ENCODE peak calls at places on chromosomes 4 and X, in nine cellular contexts. D is Panc1, F is upper lobe of right lung, I is tibial artery, M is adrenal gland, V is pancreas, W is A549, U is gastrocnemius medialis, G is colonic mucosa. T is an unnamed sample.

GRCh38 chr4:186264660-186265059 is 1.3 kb upstream of the F11 start:
- DNase-seq in D (no peak), F (no peak), I (no peak), M (no peak), V (no peak), W (no peak), U (no peak), G (no peak), T (no peak)

GRCh38 chrX:117093319-117093718 is 630.5 kb upstream of the CT83 start:
- DNase-seq in D (no peak), F (no peak), I (no peak), M (no peak), V (no peak), W (no peak), U (no peak), G (no peak), T (no peak)

GRCh38 chr4:93764647-93765246 is 63.8 kb upstream of the ATOH1 start:
- DNase-seq in D (peak; percentile 28), F (no peak), I (no peak), M (peak; percentile 14), V (no peak), W (peak; percentile 15), U (no peak), G (peak; percentile 20), T (peak; percentile 20)

GRCh38 chr4:94447754-94448411 is 3.9 kb upstream of the PDLIM5 start:
- DNase-seq in D (no peak), F (no peak), I (no peak), M (no peak), V (no peak), W (no peak), U (no peak), G (no peak), T (no peak)

GRCh38 chr4:2082118-2082517 is 23.0 kb downstream of the NAT8L start:
- DNase-seq in D (no peak), F (peak; percentile 33), I (no peak), M (no peak), V (no peak), W (no peak), U (no peak), G (peak; percentile 4), T (no peak)

GRCh38 chr4:89579776-89580175 is 257.2 kb downstream of the SNCA start:
- DNase-seq in D (no peak), F (no peak), I (no peak), M (peak; percentile 23), V (no peak), W (no peak), U (no peak), G (no peak), T (no peak)

GRCh38 chr4:158500054-158500453 is 21.6 kb upstream of the RXFP1 start:
- DNase-seq in D (no peak), F (no peak), I (no peak), M (no peak), V (no peak), W (no peak), U (no peak), G (no peak), T (no peak)

GRCh38 chrX:122817321-122817720 is 366.8 kb upstream of the GRIA3 start:
- DNase-seq in D (no peak), F (no peak), I (no peak), M (no peak), V (peak; percentile 38), W (no peak), U (no peak), G (no peak), T (no peak)

GRCh38 chrX:154032653-154033052 is 13.0 kb upstream of the IRAK1 start:
- DNase-seq in D (no peak), F (no peak), I (no peak), M (no peak), V (no peak), W (no peak), U (no peak), G (no peak), T (no peak)

GRCh38 chr4:1216869-1217294 is 32.0 kb downstream of the CTBP1 start:
- DNase-seq in D (no peak), F (no peak), I (no peak), M (no peak), V (no peak), W (no peak), U (no peak), G (no peak), T (no peak)

GRCh38 chrX:56812515-56813105 is 83.6 kb downstream of the NBDY start:
- DNase-seq in D (no peak), F (no peak), I (no peak), M (no peak), V (no peak), W (no peak), U (no peak), G (no peak), T (no peak)

GRCh38 chrX:107117993-107118321 is 665 bp downstream of the RBM41 start:
- DNase-seq in D (no peak), F (no peak), I (no peak), M (no peak), V (no peak), W (no peak), U (no peak), G (no peak), T (no peak)

GRCh38 chrX:71536285-71536684 is 3.4 kb downstream of the OGT start:
- DNase-seq in D (no peak), F (no peak), I (no peak), M (no peak), V (no peak), W (no peak), U (no peak), G (no peak), T (no peak)

GRCh38 chr4:32560306-32560705 is 1840.1 kb downstream of the PCDH7 start:
- DNase-seq in D (no peak), F (no peak), I (no peak), M (no peak), V (no peak), W (no peak), U (no peak), G (no peak), T (no peak)

GRCh38 chr4:5120067-5120466 is 68.8 kb downstream of the STK32B start:
- DNase-seq in D (no peak), F (no peak), I (no peak), M (no peak), V (no peak), W (no peak), U (no peak), G (no peak), T (no peak)

GRCh38 chr4:44232262-44232661 is 216.3 kb downstream of the KCTD8 start:
- DNase-seq in D (no peak), F (no peak), I (no peak), M (no peak), V (no peak), W (no peak), U (no peak), G (no peak), T (no peak)

GRCh38 chrX:2829469-2830246 is 928 bp downstream of the GYG2 start:
- DNase-seq in D (no peak), F (no peak), I (no peak), M (no peak), V (peak; percentile 79), W (no peak), U (no peak), G (no peak), T (no peak)
- H3K4me3 ChIP-seq in D (no peak overlapping the region), F (peak overlapping the region; percentile 32), I (peak overlapping the region; percentile 38), M (peak overlapping the region; percentile 49), V (peak overlapping the region; percentile 24), W (peak overlapping the region; percentile 69), U (no peak overlapping the region), G (peak overlapping the region; percentile 32), T (peak overlapping the region; percentile 56)

GRCh38 chr4:156475322-156475721 is 496.3 kb downstream of the PDGFC start:
- DNase-seq in D (peak; percentile 41), F (no peak), I (no peak), M (no peak), V (no peak), W (no peak), U (no peak), G (no peak), T (peak; percentile 4)
- TF ChIP-seq CTCF in D (peak; percentile 46), F (peak; percentile 55), I (peak; percentile 70), M (peak; percentile 67), V (peak; percentile 32), W (peak; percentile 49), U (peak; percentile 30), G (no peak), T (peak; percentile 44)

DNA sequence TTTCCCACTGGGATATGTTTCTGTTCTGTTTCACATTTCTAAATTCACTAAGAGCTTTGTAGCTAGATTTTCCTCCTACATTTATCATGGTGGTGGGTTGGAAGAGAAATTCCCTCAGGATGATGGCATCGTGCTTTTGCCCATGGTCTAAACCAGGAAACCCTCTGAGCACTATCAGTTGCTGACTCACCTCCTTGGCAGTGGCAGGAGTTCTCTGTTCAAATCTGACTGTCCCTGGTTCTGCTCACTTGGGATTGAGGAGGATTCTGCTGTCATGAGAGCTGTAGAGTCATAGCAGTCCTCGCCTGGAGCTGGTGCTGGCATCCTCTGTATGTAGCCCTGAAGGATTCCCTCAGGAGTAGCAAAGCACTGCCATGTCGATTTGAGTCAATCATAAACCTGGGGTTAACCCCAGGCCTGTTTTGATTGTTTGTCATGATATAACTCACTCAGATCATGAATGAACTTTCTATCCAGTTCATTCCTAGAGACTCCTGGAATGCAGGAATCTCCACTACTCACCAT is 9.4 kb downstream of the TEX13A start:
- DNase-seq in D (no peak), F (no peak), I (no peak), M (no peak), V (no peak), W (no peak), U (no peak), G (no peak), T (no peak)
- H3K27ac ChIP-seq in D (no peak overlapping the region), F (no peak overlapping the region), I (no peak overlapping the region), M (no peak overlapping the region), V (no peak overlapping the region), W (no peak overlapping the region), U (no peak overlapping the region), G (no peak overlapping the region), T (no peak overlapping the region)

DNA sequence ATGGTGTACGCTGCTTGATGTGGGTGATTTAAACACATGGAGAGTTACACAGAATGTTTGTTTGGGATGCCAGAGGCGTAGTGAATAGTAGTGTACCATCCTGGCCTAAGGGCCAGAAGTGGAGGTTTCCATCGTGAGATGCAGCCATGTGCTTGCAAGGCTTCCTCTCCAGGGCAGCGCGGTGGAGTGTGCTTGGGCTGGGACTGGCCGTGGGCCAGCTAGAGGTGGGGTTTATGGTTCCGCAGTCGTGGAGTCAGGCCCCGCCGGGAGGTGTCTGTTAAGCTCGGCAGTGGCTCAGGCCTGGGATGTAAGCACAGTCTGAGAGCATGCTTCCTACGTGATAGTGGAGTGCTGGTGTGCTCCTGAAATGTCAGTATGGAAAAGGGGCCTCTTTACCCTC is 14.1 kb downstream of the STOX2 start:
- DNase-seq in D (no peak), F (no peak), I (no peak), M (no peak), V (peak; percentile 53), W (no peak), U (no peak), G (no peak), T (no peak)
- H3K4me3 ChIP-seq in D (no peak overlapping the region), F (no peak overlapping the region), I (no peak overlapping the region), M (no peak overlapping the region), V (no peak overlapping the region), W (no peak overlapping the region), U (no peak overlapping the region), G (no peak overlapping the region), T (no peak overlapping the region)

GRCh38 chr4:122218762-122219161 is 66.6 kb downstream of the BLTP1 start:
- DNase-seq in D (no peak), F (no peak), I (no peak), M (no peak), V (no peak), W (no peak), U (no peak), G (no peak), T (no peak)
- TF ChIP-seq CTCF in D (peak; percentile 24), F (peak; percentile 35), I (peak; percentile 25), M (no peak), V (peak; percentile 8), W (no peak), U (no peak), G (peak; percentile 14), T (peak; percentile 59)

T was measured in AG04450.